ENCODE peak calls at places on chromosomes 16 and 17, in six cellular contexts. S is LNCaP clone FGC, M is RWPE1, Y is progenitor cell of endocrine pancreas, I is neural crest cell, W is GM13977. X is an unnamed sample.

GRCh38 chr16:75074920-75075687 is 41.5 kb downstream of the LDHD start:
- DNase-seq in S (no peak), M (no peak), Y (no peak), I (no peak), W (peak; percentile 70), X (no peak)

GRCh38 chr17:27986805-27987684 is 55.4 kb upstream of the NLK start:
- DNase-seq in S (no peak), M (no peak), Y (no peak), I (no peak), W (no peak), X (no peak)

GRCh38 chr17:78272914-78273258 is 41.5 kb downstream of the TMEM235 start:
- DNase-seq in S (no peak), M (no peak), Y (no peak), I (no peak), W (no peak), X (no peak)

GRCh38 chr17:41415411-41415810 is 9.0 kb downstream of the KRT37 start:
- DNase-seq in S (no peak), M (no peak), Y (no peak), I (no peak), W (no peak), X (no peak)

GRCh38 chr17:53032861-53033271 is 789.9 kb upstream of the KIF2B start:
- DNase-seq in S (peak; percentile 42), M (peak; percentile 6), Y (peak; percentile 30), I (peak; percentile 7), W (no peak), X (no peak)

GRCh38 chr17:76864024-76864423 is 4.2 kb upstream of the MGAT5B start:
- DNase-seq in S (no peak), M (no peak), Y (no peak), I (no peak), W (no peak), X (no peak)

GRCh38 chr16:56910654-56911539 is 21.0 kb upstream of the HERPUD1 start:
- DNase-seq in S (no peak), M (no peak), Y (no peak), I (no peak), W (no peak), X (no peak)

GRCh38 chr17:79950306-79950705 is 85.4 kb downstream of the TBC1D16 start:
- DNase-seq in S (no peak), M (no peak), Y (no peak), I (no peak), W (no peak), X (no peak)

GRCh38 chr17:79919862-79920720 is 80.9 kb upstream of the CBX4 start:
- DNase-seq in S (no peak), M (no peak), Y (no peak), I (no peak), W (no peak), X (no peak)

GRCh38 chr16:1088295-1089170 is 7.5 kb downstream of the C1QTNF8 start:
- DNase-seq in S (no peak), M (no peak), Y (no peak), I (no peak), W (no peak), X (no peak)

GRCh38 chr16:49490321-49490705 is 116.7 kb downstream of the C16orf78 start:
- DNase-seq in S (no peak), M (no peak), Y (no peak), I (no peak), W (no peak), X (no peak)

GRCh38 chr17:13490427-13490826 is 111.3 kb downstream of the HS3ST3A1 start:
- DNase-seq in S (no peak), M (no peak), Y (no peak), I (no peak), W (no peak), X (no peak)
- TF ChIP-seq CTCF in S (no peak), M (no peak), Y (peak; percentile 16), I (no peak), W (no peak), X (no peak)

GRCh38 chr17:63943745-63944144 is 11.6 kb upstream of the CD79B start:
- DNase-seq in S (no peak), M (no peak), Y (no peak), I (no peak), W (no peak), X (no peak)
- TF ChIP-seq CTCF in S (no peak), M (no peak), Y (peak; percentile 32), I (no peak), W (no peak), X (no peak)

GRCh38 chr17:67993153-67993997 is 2.9 kb downstream of the C17orf58 start:
- DNase-seq in S (no peak), M (peak; percentile 68), Y (peak; percentile 72), I (peak; percentile 69), W (peak; percentile 92), X (peak; percentile 94)
- TF ChIP-seq CTCF in S (no peak), M (no peak), Y (no peak), I (no peak), W (no peak), X (no peak)

GRCh38 chr17:56130030-56130429 is 23.2 kb upstream of the ANKFN1 start:
- DNase-seq in S (no peak), M (no peak), Y (no peak), I (no peak), W (no peak), X (no peak)
- TF ChIP-seq CTCF in S (no peak), M (no peak), Y (no peak), I (no peak), W (no peak), X (no peak)

GRCh38 chr17:39672522-39673334 is 4.5 kb downstream of the PNMT start:
- DNase-seq in S (no peak), M (no peak), Y (no peak), I (no peak), W (no peak), X (no peak)
- TF ChIP-seq CTCF in S (no peak), M (peak; percentile 3), Y (no peak), I (no peak), W (no peak), X (peak; percentile 26)

GRCh38 chr17:47843391-47843730 is 2.3 kb upstream of the SCRN2 start:
- DNase-seq in S (no peak), M (no peak), Y (no peak), I (no peak), W (no peak), X (no peak)
- TF ChIP-seq CTCF in S (no peak), M (peak; percentile 68), Y (no peak), I (no peak), W (no peak), X (no peak)

GRCh38 chr17:32243712-32244111 is 21.9 kb upstream of the RHBDL3 start:
- DNase-seq in S (no peak), M (no peak), Y (no peak), I (no peak), W (no peak), X (no peak)

GRCh38 chr17:32239457-32239856 is 26.2 kb upstream of the RHBDL3 start:
- DNase-seq in S (no peak), M (no peak), Y (no peak), I (no peak), W (no peak), X (no peak)

GRCh38 chr17:32241521-32242094 is 24.0 kb upstream of the RHBDL3 start:
- DNase-seq in S (no peak), M (no peak), Y (no peak), I (no peak), W (no peak), X (no peak)

GRCh38 chr17:32235588-32235987 is 30.0 kb upstream of the RHBDL3 start:
- DNase-seq in S (no peak), M (no peak), Y (no peak), I (no peak), W (no peak), X (no peak)

DNA sequence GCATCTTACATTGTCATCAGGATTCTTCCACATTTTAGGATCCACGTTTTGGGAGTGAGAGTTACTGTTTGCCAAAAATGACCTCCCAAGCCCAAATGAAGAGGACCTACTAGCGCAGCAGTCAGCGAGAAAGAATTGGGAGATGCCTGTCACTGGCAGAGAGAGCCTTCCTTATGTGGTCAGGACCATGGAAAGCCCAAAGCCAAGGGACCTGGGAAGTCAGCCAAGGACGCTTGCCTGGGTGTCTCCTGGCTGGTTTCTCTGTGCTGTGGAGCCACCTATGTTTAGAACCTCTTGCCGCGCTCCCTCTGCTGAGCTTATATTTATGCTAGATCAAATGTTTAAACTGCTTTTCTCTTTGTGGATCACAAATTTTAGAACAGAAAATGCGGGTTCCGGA is 24.9 kb upstream of the RHBDL3 start:
- DNase-seq in S (peak; percentile 59), M (no peak), Y (no peak), I (no peak), W (no peak), X (no peak)
- TF ChIP-seq CTCF in S (peak; percentile 38), M (no peak), Y (no peak), I (no peak), W (no peak), X (no peak)

DNA sequence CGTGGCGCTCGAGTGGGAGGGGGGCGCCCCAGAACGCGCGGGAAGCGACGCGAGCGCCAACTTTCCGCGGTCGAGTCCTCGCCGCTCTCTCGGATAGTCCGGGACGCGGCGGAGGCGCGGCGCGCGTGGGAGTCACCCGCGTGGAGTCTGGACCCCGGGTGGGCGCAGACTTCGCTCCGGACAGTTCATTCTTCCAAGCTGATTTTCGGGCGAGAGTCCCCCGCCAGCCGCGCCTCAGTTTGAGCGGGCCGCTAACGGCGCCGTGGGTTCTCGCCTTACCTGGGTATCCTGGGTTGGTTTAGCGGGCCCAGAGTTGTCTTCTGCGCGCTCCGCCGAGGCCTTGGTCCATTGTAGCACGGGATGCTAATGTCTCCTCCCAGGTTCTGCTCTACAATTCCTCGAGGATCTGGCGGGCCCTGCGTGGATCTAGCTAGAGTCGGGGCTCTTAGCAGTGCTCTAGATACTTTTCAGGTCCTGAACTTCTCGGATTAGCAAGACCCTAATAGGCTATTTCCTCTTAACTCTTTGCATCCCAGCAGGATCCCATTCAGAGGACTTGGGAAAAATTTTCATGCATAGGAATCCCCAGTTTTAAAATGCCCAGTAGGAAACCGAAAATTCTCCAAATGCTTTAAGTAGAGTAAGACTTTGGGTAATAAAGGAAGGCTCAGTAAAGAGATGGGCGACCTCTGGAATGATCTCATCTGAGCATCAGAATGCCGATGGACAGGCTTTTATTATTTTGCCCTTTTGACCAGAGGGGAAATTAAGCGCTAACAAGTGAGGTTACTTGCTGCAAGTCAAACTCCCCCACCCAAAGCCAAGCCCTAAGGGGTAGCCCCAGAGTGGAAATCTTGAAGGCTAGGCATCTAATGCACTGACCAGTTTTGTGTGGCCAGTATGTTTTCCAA is 527 bp upstream of the GJC1 start:
- DNase-seq in S (no peak), M (peak; percentile 30), Y (no peak), I (peak; percentile 44), W (peak; percentile 28), X (no peak)
- TF ChIP-seq CTCF in S (no peak), M (no peak), Y (no peak), I (no peak), W (no peak), X (no peak)

X was measured in osteocyte.